ENCODE peak calls at places on chromosomes 3 and 15, in six cellular contexts. R, X, Z, T, E and A are unnamed samples.

GRCh38 chr3:188296761-188297689 is 143.1 kb downstream of the LPP start:
- DNase-seq in R (no peak), X (no peak), Z (no peak), T (no peak), E (no peak), A (no peak)

GRCh38 chr3:82633319-82633718 is 871.9 kb upstream of the GBE1 start:
- DNase-seq in R (no peak), X (no peak), Z (no peak), T (no peak), E (no peak), A (no peak)

GRCh38 chr3:157311633-157312365 is 124.9 kb upstream of the PTX3 start:
- DNase-seq in R (no peak), X (no peak), Z (no peak), T (no peak), E (no peak), A (no peak)

GRCh38 chr15:27512281-27513001 is 541.5 kb downstream of the GABRG3 start:
- DNase-seq in R (no peak), X (no peak), Z (no peak), T (no peak), E (no peak), A (no peak)

GRCh38 chr3:177481329-177481728 is 284.0 kb upstream of the TBL1XR1 start:
- DNase-seq in R (no peak), X (no peak), Z (no peak), T (no peak), E (no peak), A (no peak)

GRCh38 chr3:49720383-49721164 is 1.1 kb upstream of the AMIGO3 start:
- DNase-seq in R (no peak), X (no peak), Z (no peak), T (no peak), E (no peak), A (no peak)

GRCh38 chr3:72010044-72010443 is 225.1 kb upstream of the PROK2 start:
- DNase-seq in R (no peak), X (no peak), Z (no peak), T (no peak), E (peak; percentile 67), A (no peak)

GRCh38 chr3:155018621-155019330 is 61.3 kb upstream of the MME start:
- DNase-seq in R (no peak), X (no peak), Z (no peak), T (no peak), E (no peak), A (no peak)

GRCh38 chr3:172332256-172333041 is 115.8 kb downstream of the GHSR start:
- DNase-seq in R (peak; percentile 33), X (no peak), Z (no peak), T (peak; percentile 39), E (peak; percentile 80), A (peak; percentile 84)

GRCh38 chr3:194779729-194780224 is 94.1 kb downstream of the FAM43A start:
- DNase-seq in R (no peak), X (no peak), Z (no peak), T (no peak), E (no peak), A (no peak)